ENCODE peak calls at places on chromosomes 4 and X, in six cellular contexts. F, Y, A, Q, N and E are unnamed samples.

GRCh38 chr4:159540501-159540900 is 437.6 kb downstream of the RAPGEF2 start:
- DNase-seq in N (no peak), F (no peak), Y (no peak), A (no peak), Q (no peak), E (no peak)

GRCh38 chr4:1684756-1685603 is 867 bp upstream of the FAM53A start:
- DNase-seq in A (no peak), Y (no peak), F (peak; percentile 29), N (no peak), Q (peak; percentile 51), E (no peak)

GRCh38 chrX:47143894-47144625 is 442 bp downstream of the NDUFB11 start:
- DNase-seq in Q (peak; percentile 61), N (peak; percentile 3), F (peak; percentile 34), A (no peak), Y (no peak), E (peak; percentile 42)

GRCh38 chrX:40003071-40003981 is 94.4 kb downstream of the BCOR start:
- DNase-seq in Y (no peak), A (no peak), Q (no peak), F (no peak), N (no peak), E (no peak)

GRCh38 chr4:1285790-1286553 is 3.7 kb upstream of the MAEA start:
- DNase-seq in Q (no peak), A (no peak), Y (no peak), F (no peak), N (no peak), E (no peak)

GRCh38 chrX:139844163-139844562 is 88.7 kb downstream of the ATP11C start:
- DNase-seq in N (no peak), Q (no peak), A (no peak), Y (no peak), F (no peak), E (no peak)

GRCh38 chrX:71540801-71541545 is 8.1 kb downstream of the OGT start:
- DNase-seq in F (no peak), N (no peak), A (no peak), Q (no peak), Y (no peak), E (no peak)

GRCh38 chr4:119525005-119525749 is 103.4 kb downstream of the PDE5A start:
- DNase-seq in Q (no peak), A (peak; percentile 90), N (no peak), Y (no peak), F (no peak), E (no peak)

GRCh38 chrX:85851418-85851817 is 195.9 kb downstream of the CHM start:
- DNase-seq in N (no peak), Q (no peak), F (no peak), A (peak; percentile 1), Y (no peak), E (no peak)

GRCh38 chr4:70269674-70270073 is 27.3 kb downstream of the CSN3 start:
- DNase-seq in F (no peak), Y (no peak), Q (no peak), A (peak; percentile 10), N (no peak), E (no peak)

GRCh38 chrX:25721564-25721963 is 416.6 kb upstream of the MAGEB18 start:
- DNase-seq in Q (no peak), F (no peak), Y (no peak), A (peak; percentile 40), N (no peak), E (no peak)

GRCh38 chr4:109875106-109875505 is 27.2 kb downstream of the LRIT3 start:
- DNase-seq in A (no peak), Q (no peak), Y (no peak), F (no peak), N (no peak), E (no peak)

GRCh38 chr4:8079031-8079885 is 79.4 kb downstream of the ABLIM2 start:
- DNase-seq in Y (no peak), N (no peak), A (peak; percentile 18), F (no peak), Q (no peak), E (peak; percentile 16)

GRCh38 chr4:159366966-159367365 is 264.1 kb downstream of the RAPGEF2 start:
- DNase-seq in Y (no peak), F (no peak), N (no peak), Q (no peak), A (peak; percentile 23), E (no peak)

GRCh38 chrX:112852850-112853249 is 12.2 kb upstream of the AMOT start:
- DNase-seq in Q (no peak), Y (no peak), A (no peak), N (no peak), F (no peak), E (no peak)

GRCh38 chrX:23742174-23742692 is 843 bp downstream of the ACOT9 start:
- DNase-seq in A (peak; percentile 58), N (no peak), Y (no peak), F (peak; percentile 23), Q (peak; percentile 24), E (peak; percentile 80)

GRCh38 chr4:24924309-24924781 is 11.5 kb upstream of the CCDC149 start:
- DNase-seq in N (no peak), Y (no peak), A (no peak), Q (no peak), F (no peak), E (no peak)

GRCh38 chr4:10761903-10762302 is 77.3 kb upstream of the CLNK start:
- DNase-seq in A (no peak), F (no peak), Q (no peak), N (no peak), Y (no peak), E (no peak)

GRCh38 chr4:128353791-128354190 is 66.2 kb upstream of the PGRMC2 start:
- DNase-seq in Q (no peak), F (no peak), Y (no peak), N (no peak), A (no peak), E (no peak)

GRCh38 chrX:48531359-48531954 is 8.1 kb upstream of the TBC1D25 start:
- DNase-seq in A (no peak), Y (no peak), F (no peak), N (no peak), Q (no peak), E (no peak)

GRCh38 chrX:143664302-143664701 is 28.4 kb upstream of the SLITRK4 start:
- DNase-seq in N (no peak), Y (no peak), A (no peak), Q (no peak), F (no peak), E (no peak)

GRCh38 chrX:17967888-17968287 is 106.8 kb upstream of the RAI2 start:
- DNase-seq in N (no peak), F (no peak), Y (no peak), A (no peak), Q (no peak), E (no peak)

GRCh38 chr4:48780867-48781219 is 764 bp upstream of the FRYL start:
- DNase-seq in Q (peak; percentile 58), N (no peak), A (peak; percentile 70), Y (no peak), F (peak; percentile 48), E (no peak)

GRCh38 chrX:71099736-71100135 is 4.1 kb downstream of the FOXO4 start:
- DNase-seq in A (no peak), F (no peak), Y (no peak), N (no peak), Q (no peak), E (no peak)

GRCh38 chr4:113330200-113330599 is 280.7 kb downstream of the ANK2 start:
- DNase-seq in F (no peak), A (no peak), Q (no peak), Y (peak; percentile 22), N (no peak), E (no peak)

DNA sequence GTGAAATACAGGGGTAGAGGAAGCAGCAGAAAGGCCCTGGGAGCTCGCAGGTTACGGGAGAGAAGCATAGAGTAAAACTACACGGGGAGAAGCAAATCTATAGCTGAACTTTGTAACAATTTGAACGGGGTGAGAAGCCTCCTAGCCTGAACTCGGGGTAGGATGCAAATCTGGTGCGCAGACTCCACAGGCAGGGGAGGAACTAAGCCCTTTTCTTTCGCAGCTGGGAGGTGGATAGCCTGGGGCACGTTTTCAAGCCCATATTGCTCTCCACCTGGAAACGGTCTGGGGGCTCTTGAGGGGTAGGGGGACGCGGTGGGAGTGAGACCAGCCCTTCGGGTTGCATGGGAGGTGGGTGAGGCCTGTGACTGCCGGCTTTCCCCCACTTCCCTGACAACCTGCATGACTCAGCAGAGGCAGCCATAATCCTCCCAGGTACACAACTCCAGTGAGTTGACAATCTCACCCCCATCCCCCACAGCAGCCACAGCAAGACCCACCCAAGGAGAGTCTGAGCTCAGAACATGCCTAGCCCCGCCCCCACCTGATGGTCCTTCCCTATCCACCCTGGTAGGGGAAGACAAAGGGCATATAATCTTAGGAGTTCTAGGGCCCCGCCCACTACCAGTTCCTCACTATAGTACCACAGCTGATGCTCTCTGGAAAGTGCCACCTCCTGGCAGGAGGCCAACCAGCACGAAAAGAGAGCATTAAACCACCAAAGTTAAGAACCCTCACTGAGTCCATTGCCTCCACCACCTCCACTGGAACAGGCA is 29.9 kb downstream of the SOWAHB start:
- DNase-seq in Q (no peak), N (no peak), F (no peak), Y (no peak), A (no peak), E (no peak)
- H3K27ac ChIP-seq in Q (no peak overlapping the region), N (no peak overlapping the region), F (no peak overlapping the region), Y (no peak overlapping the region), A (no peak overlapping the region), E (no peak overlapping the region)

GRCh38 chr4:35793766-35794165 is 450.5 kb downstream of the ARAP2 start:
- DNase-seq in F (no peak), A (no peak), N (no peak), Y (no peak), Q (no peak), E (no peak)
- H3K27ac ChIP-seq in F (no peak overlapping the region), A (no peak overlapping the region), N (no peak overlapping the region), Y (no peak overlapping the region), Q (no peak overlapping the region), E (no peak overlapping the region)

DNA sequence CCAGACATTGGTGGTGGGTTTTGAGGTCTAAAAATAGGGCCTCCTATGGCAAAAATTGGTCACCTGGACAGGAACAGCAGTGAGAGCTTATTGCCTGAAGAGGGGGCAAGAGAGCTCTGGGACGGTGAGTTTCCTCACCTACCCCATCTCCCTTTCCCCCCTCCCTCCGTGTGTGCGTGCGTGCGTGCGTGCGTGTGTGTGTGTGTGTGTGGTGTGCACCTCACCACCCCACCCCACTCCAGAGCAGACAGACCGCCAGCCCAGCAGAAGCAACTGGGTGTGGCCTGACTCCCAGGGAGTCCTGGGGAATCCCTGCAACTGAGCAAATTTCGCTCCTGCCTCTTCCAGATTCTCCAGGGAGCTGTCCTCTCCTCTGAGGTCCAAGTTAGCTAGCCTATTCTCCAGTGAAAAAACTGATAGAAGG is 44.7 kb downstream of the PRPS1 start:
- DNase-seq in Y (peak; percentile 83), F (peak; percentile 46), N (peak; percentile 67), Q (peak; percentile 81), A (peak; percentile 60), E (peak; percentile 75)
- H3K27ac ChIP-seq in Y (peak overlapping the region; percentile 99), F (no peak overlapping the region), N (peak overlapping the region; percentile 98), Q (peak overlapping the region; percentile 76), A (peak overlapping the region; percentile 74), E (peak overlapping the region; percentile 83)

GRCh38 chr4:36323801-36324419 is 42.5 kb downstream of the DTHD1 start:
- DNase-seq in A (no peak), Q (no peak), F (no peak), N (no peak), Y (no peak), E (no peak)
- H3K27ac ChIP-seq in A (no peak overlapping the region), Q (no peak overlapping the region), F (no peak overlapping the region), N (no peak overlapping the region), Y (peak overlapping the region; percentile 65), E (no peak overlapping the region)